ENCODE peak calls at places on chromosome 5, in four cellular contexts. U, B, K and G are unnamed samples.

GRCh38 chr5:28737682-28738081 is 1699.3 kb upstream of the CDH9 start:
- DNase-seq in U (no peak), B (no peak), K (no peak), G (no peak)

GRCh38 chr5:32712463-32713395 is 1.6 kb downstream of the NPR3 start:
- DNase-seq in U (peak; percentile 61), B (no peak), K (no peak), G (no peak)

GRCh38 chr5:102341918-102342317 is 45.8 kb upstream of the SLCO4C1 start:
- DNase-seq in U (peak; percentile 20), B (no peak), K (no peak), G (no peak)

GRCh38 chr5:73822276-73822988 is 196.4 kb downstream of the ARHGEF28 start:
- DNase-seq in U (no peak), B (no peak), K (no peak), G (no peak)

GRCh38 chr5:14076566-14076965 is 66.6 kb upstream of the TRIO start:
- DNase-seq in U (no peak), B (no peak), K (no peak), G (no peak)

GRCh38 chr5:82551840-82552385 is 273.8 kb upstream of the RPS23 start:
- DNase-seq in U (no peak), B (no peak), K (no peak), G (no peak)

GRCh38 chr5:175842947-175843793 is 28.2 kb upstream of the CPLX2 start:
- DNase-seq in U (peak; percentile 65), B (no peak), K (peak; percentile 54), G (no peak)

GRCh38 chr5:446066-446725 is 3.2 kb downstream of the EXOC3 start:
- DNase-seq in U (no peak), B (no peak), K (no peak), G (no peak)

GRCh38 chr5:128378196-128378595 is 159.8 kb downstream of the FBN2 start:
- DNase-seq in U (no peak), B (no peak), K (peak; percentile 2), G (no peak)

GRCh38 chr5:69238760-69239251 is 4.1 kb downstream of the CDK7 start:
- DNase-seq in U (no peak), B (no peak), K (peak; percentile 39), G (no peak)

GRCh38 chr5:133189881-133190280 is 138.1 kb downstream of the HSPA4 start:
- DNase-seq in U (no peak), B (no peak), K (no peak), G (no peak)

GRCh38 chr5:17256171-17256570 is 38.7 kb downstream of the BASP1 start:
- DNase-seq in U (no peak), B (no peak), K (no peak), G (no peak)

GRCh38 chr5:111530298-111530740 is 18.0 kb upstream of the STARD4 start:
- DNase-seq in U (no peak), B (peak; percentile 78), K (no peak), G (peak; percentile 80)